ENCODE peak calls at places on chromosomes 2 and 18, in eight cellular contexts. One of them, this sample, is unnamed. For H3K36me3, the result is how much of the 10 kb centered on the place peaks cover.

GRCh38 chr2:200422532-200423262 is 87.2 kb downstream of the KCTD18 start:
- DNase-seq in HAP-1: no peak
- DNase-seq in fibroblast of lung: no peak
- DNase-seq in OCI-LY7: no peak
- DNase-seq in heart left ventricle: no peak
- DNase-seq in heart right ventricle: no peak
- DNase-seq in neuronal stem cell: no peak
- DNase-seq in neural progenitor cell: no peak
- DNase-seq in this sample: no peak

GRCh38 chr2:105739408-105739807 is 5.3 kb upstream of the NCK2 start:
- DNase-seq in neuronal stem cell: no peak
- DNase-seq in neural progenitor cell: no peak
- DNase-seq in heart right ventricle: no peak
- DNase-seq in fibroblast of lung: no peak
- DNase-seq in HAP-1: no peak
- DNase-seq in heart left ventricle: no peak
- DNase-seq in OCI-LY7: no peak
- DNase-seq in this sample: no peak

GRCh38 chr18:50231621-50232020 is 34.7 kb downstream of the CFAP53 start:
- DNase-seq in heart right ventricle: no peak
- DNase-seq in OCI-LY7: no peak
- DNase-seq in neuronal stem cell: no peak
- DNase-seq in heart left ventricle: no peak
- DNase-seq in HAP-1: no peak
- DNase-seq in fibroblast of lung: no peak
- DNase-seq in neural progenitor cell: no peak
- DNase-seq in this sample: no peak

GRCh38 chr2:238339814-238340213 is 19.5 kb downstream of the TRAF3IP1 start:
- DNase-seq in neuronal stem cell: no peak
- DNase-seq in fibroblast of lung: no peak
- DNase-seq in heart left ventricle: no peak
- DNase-seq in neural progenitor cell: no peak
- DNase-seq in OCI-LY7: no peak
- DNase-seq in heart right ventricle: no peak
- DNase-seq in HAP-1: no peak
- DNase-seq in this sample: no peak

GRCh38 chr2:18477333-18477732 is 83.1 kb downstream of the RDH14 start:
- DNase-seq in neural progenitor cell: no peak
- DNase-seq in neuronal stem cell: no peak
- DNase-seq in fibroblast of lung: no peak
- DNase-seq in heart left ventricle: no peak
- DNase-seq in heart right ventricle: no peak
- DNase-seq in HAP-1: no peak
- DNase-seq in OCI-LY7: no peak
- DNase-seq in this sample: no peak

GRCh38 chr18:75230210-75231052 is 19.8 kb downstream of the TSHZ1 start:
- DNase-seq in neuronal stem cell: no peak
- DNase-seq in OCI-LY7: no peak
- DNase-seq in heart left ventricle: no peak
- DNase-seq in neural progenitor cell: no peak
- DNase-seq in HAP-1: no peak
- DNase-seq in heart right ventricle: no peak
- DNase-seq in fibroblast of lung: peak
- DNase-seq in this sample: no peak

GRCh38 chr2:60486067-60486466 is 67.4 kb downstream of the BCL11A start:
- DNase-seq in heart right ventricle: no peak
- DNase-seq in neuronal stem cell: no peak
- DNase-seq in heart left ventricle: no peak
- DNase-seq in OCI-LY7: peak
- DNase-seq in fibroblast of lung: no peak
- DNase-seq in HAP-1: no peak
- DNase-seq in neural progenitor cell: no peak
- DNase-seq in this sample: no peak

GRCh38 chr2:113203217-113203530 is 29.4 kb downstream of the PSD4 start:
- DNase-seq in HAP-1: no peak
- DNase-seq in neural progenitor cell: no peak
- DNase-seq in neuronal stem cell: no peak
- DNase-seq in OCI-LY7: no peak
- DNase-seq in heart left ventricle: no peak
- DNase-seq in fibroblast of lung: peak
- DNase-seq in heart right ventricle: no peak
- DNase-seq in this sample: no peak

GRCh38 chr2:28366496-28367282 is 26.0 kb upstream of the FOSL2 start:
- DNase-seq in neuronal stem cell: no peak
- DNase-seq in OCI-LY7: no peak
- DNase-seq in fibroblast of lung: peak
- DNase-seq in HAP-1: no peak
- DNase-seq in heart right ventricle: peak
- DNase-seq in heart left ventricle: no peak
- DNase-seq in neural progenitor cell: no peak
- DNase-seq in this sample: no peak

GRCh38 chr2:222439692-222440091 is 15.3 kb downstream of the SGPP2 start:
- DNase-seq in neuronal stem cell: no peak
- DNase-seq in fibroblast of lung: no peak
- DNase-seq in OCI-LY7: no peak
- DNase-seq in neural progenitor cell: no peak
- DNase-seq in heart left ventricle: no peak
- DNase-seq in HAP-1: no peak
- DNase-seq in heart right ventricle: no peak
- DNase-seq in this sample: no peak

GRCh38 chr2:120915670-120916069 is 180.0 kb downstream of the GLI2 start:
- DNase-seq in OCI-LY7: no peak
- DNase-seq in HAP-1: no peak
- DNase-seq in heart right ventricle: no peak
- DNase-seq in heart left ventricle: no peak
- DNase-seq in neural progenitor cell: no peak
- DNase-seq in neuronal stem cell: no peak
- DNase-seq in fibroblast of lung: peak
- DNase-seq in this sample: no peak

GRCh38 chr2:148350211-148350610 is 294.3 kb upstream of the EPC2 start:
- DNase-seq in OCI-LY7: no peak
- DNase-seq in neuronal stem cell: no peak
- DNase-seq in neural progenitor cell: no peak
- DNase-seq in heart left ventricle: no peak
- DNase-seq in heart right ventricle: no peak
- DNase-seq in fibroblast of lung: no peak
- DNase-seq in HAP-1: no peak
- DNase-seq in this sample: no peak

GRCh38 chr18:48959921-48960920 is 9.5 kb upstream of the SMAD7 start:
- DNase-seq in fibroblast of lung: peak
- DNase-seq in heart left ventricle: no peak
- DNase-seq in heart right ventricle: no peak
- DNase-seq in neural progenitor cell: peak
- DNase-seq in HAP-1: peak
- DNase-seq in OCI-LY7: no peak
- DNase-seq in neuronal stem cell: no peak
- DNase-seq in this sample: no peak

GRCh38 chr2:50098242-50098641 is 933.7 kb downstream of the NRXN1 start:
- DNase-seq in HAP-1: no peak
- DNase-seq in heart right ventricle: no peak
- DNase-seq in fibroblast of lung: no peak
- DNase-seq in neuronal stem cell: no peak
- DNase-seq in neural progenitor cell: no peak
- DNase-seq in OCI-LY7: no peak
- DNase-seq in heart left ventricle: no peak
- DNase-seq in this sample: no peak

GRCh38 chr2:231604101-231604684 is 11.5 kb downstream of the TEX44 start:
- DNase-seq in heart right ventricle: peak
- DNase-seq in fibroblast of lung: no peak
- DNase-seq in HAP-1: no peak
- DNase-seq in OCI-LY7: peak
- DNase-seq in neuronal stem cell: no peak
- DNase-seq in heart left ventricle: peak
- DNase-seq in neural progenitor cell: peak
- DNase-seq in this sample: no peak

GRCh38 chr2:53515435-53516332 is 251.9 kb upstream of the CHAC2 start:
- DNase-seq in heart left ventricle: no peak
- DNase-seq in neuronal stem cell: no peak
- DNase-seq in neural progenitor cell: peak
- DNase-seq in HAP-1: no peak
- DNase-seq in heart right ventricle: no peak
- DNase-seq in fibroblast of lung: peak
- DNase-seq in OCI-LY7: no peak
- DNase-seq in this sample: no peak

GRCh38 chr18:64134044-64134757 is 14.7 kb downstream of the LINC00305 start:
- DNase-seq in neural progenitor cell: peak
- DNase-seq in heart left ventricle: no peak
- DNase-seq in neuronal stem cell: peak
- DNase-seq in fibroblast of lung: peak
- DNase-seq in heart right ventricle: no peak
- DNase-seq in HAP-1: no peak
- DNase-seq in OCI-LY7: no peak
- DNase-seq in this sample: no peak

DNA sequence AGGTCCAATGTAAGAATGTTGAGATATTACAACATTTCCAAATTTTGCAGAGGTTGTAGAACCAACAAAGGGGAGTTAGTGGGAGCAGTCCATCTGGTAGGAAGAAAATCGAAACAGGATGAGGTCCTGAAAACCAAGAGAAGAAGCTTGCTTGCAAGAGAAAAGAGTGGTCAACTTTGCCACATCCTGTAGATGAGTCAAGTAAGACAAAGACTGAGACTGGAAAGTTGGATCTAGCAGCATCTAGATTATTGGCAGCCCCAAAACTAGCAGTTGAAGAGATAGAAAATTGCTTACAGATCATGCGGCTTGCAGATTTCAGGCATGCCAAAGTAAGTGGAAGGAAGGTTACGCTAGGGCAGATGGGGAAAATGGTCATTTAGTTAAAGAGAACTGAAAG is 378.9 kb downstream of the GRB14 start:
- DNase-seq in fibroblast of lung: no peak
- DNase-seq in neural progenitor cell: no peak
- DNase-seq in neuronal stem cell: no peak
- DNase-seq in OCI-LY7: no peak
- DNase-seq in heart left ventricle: no peak
- DNase-seq in HAP-1: no peak
- DNase-seq in heart right ventricle: no peak
- DNase-seq in this sample: no peak
- H3K36me3 ChIP-seq in fibroblast of lung: under half
- H3K36me3 ChIP-seq in neural progenitor cell: under half
- H3K36me3 ChIP-seq in neuronal stem cell: under half
- H3K36me3 ChIP-seq in OCI-LY7: under half
- H3K36me3 ChIP-seq in heart left ventricle: under half
- H3K36me3 ChIP-seq in HAP-1: under half
- H3K36me3 ChIP-seq in heart right ventricle: under half
- H3K36me3 ChIP-seq in this sample: under half

DNA sequence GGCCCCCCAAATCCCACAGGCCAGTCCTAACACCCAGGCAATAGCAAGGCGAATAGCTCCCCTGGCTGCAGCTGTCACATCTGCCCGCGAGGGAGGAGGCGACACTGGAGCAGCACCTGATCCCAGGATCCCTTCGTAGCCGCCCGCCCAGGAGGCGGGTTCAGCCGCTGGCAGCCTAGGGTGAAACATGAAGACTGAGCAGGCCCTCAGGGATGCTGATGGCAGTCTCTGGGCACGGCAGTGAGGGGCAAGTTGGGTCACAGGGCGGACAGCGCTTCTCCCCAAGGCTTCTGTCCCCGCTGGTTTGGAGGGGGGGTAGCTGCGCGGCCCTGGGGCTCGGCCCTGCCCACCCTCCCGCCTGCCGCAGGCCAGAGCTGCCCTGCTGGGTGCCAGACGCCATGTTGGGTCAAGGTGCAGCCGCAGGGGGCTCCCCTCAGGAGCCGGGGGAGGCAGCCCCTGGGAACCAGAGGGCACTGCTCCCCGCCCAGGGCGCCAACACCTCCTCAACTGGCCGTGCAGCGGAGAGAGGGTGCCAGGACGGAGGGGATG is 1.9 kb downstream of the DNMT3A start:
- DNase-seq in fibroblast of lung: no peak
- DNase-seq in OCI-LY7: no peak
- DNase-seq in neuronal stem cell: no peak
- DNase-seq in heart left ventricle: no peak
- DNase-seq in heart right ventricle: peak
- DNase-seq in HAP-1: no peak
- DNase-seq in neural progenitor cell: peak
- DNase-seq in this sample: no peak
- H3K4me3 ChIP-seq in fibroblast of lung: peak
- H3K4me3 ChIP-seq in OCI-LY7: no peak
- H3K4me3 ChIP-seq in neuronal stem cell: peak
- H3K4me3 ChIP-seq in heart left ventricle: peak
- H3K4me3 ChIP-seq in heart right ventricle: peak
- H3K4me3 ChIP-seq in HAP-1: peak
- H3K4me3 ChIP-seq in neural progenitor cell: peak
- H3K4me3 ChIP-seq in this sample: peak

DNA sequence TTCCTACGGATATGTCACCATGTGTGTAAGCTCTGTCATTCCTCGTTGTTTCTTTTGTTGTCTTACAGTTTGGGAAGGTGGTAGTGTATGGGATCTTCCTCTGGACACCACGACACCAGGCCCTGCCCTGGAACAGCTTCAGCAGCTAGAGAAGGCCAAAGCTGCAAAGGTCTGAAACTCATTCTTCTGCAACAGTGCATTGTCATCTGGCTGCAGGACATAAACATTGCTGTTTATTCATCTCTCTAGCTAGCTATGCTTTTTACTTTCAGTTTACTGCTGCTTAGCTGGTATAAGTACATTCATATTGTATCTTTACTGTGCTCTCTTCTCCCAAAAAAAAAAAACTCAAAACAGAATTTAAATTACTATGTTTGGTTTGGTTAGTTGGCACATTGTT is 39.2 kb upstream of the KCNJ13 start:
- DNase-seq in neural progenitor cell: no peak
- DNase-seq in HAP-1: no peak
- DNase-seq in fibroblast of lung: no peak
- DNase-seq in heart left ventricle: no peak
- DNase-seq in heart right ventricle: no peak
- DNase-seq in OCI-LY7: no peak
- DNase-seq in neuronal stem cell: no peak
- DNase-seq in this sample: no peak
- H3K36me3 ChIP-seq in neural progenitor cell: half or more
- H3K36me3 ChIP-seq in HAP-1: half or more
- H3K36me3 ChIP-seq in fibroblast of lung: under half
- H3K36me3 ChIP-seq in heart left ventricle: half or more
- H3K36me3 ChIP-seq in heart right ventricle: half or more
- H3K36me3 ChIP-seq in OCI-LY7: half or more
- H3K36me3 ChIP-seq in neuronal stem cell: under half
- H3K36me3 ChIP-seq in this sample: under half

GRCh38 chr18:76524900-76525698 is 30.1 kb upstream of the ZNF516 start:
- DNase-seq in HAP-1: peak
- DNase-seq in OCI-LY7: no peak
- DNase-seq in neuronal stem cell: peak
- DNase-seq in neural progenitor cell: peak
- DNase-seq in fibroblast of lung: peak
- DNase-seq in heart right ventricle: peak
- DNase-seq in heart left ventricle: no peak
- DNase-seq in this sample: no peak
- H3K4me3 ChIP-seq in HAP-1: peak
- H3K4me3 ChIP-seq in OCI-LY7: no peak
- H3K4me3 ChIP-seq in neuronal stem cell: no peak
- H3K4me3 ChIP-seq in neural progenitor cell: peak
- H3K4me3 ChIP-seq in fibroblast of lung: peak
- H3K4me3 ChIP-seq in heart right ventricle: peak
- H3K4me3 ChIP-seq in heart left ventricle: peak
- H3K4me3 ChIP-seq in this sample: peak